ENCODE peak calls at places on chromosomes 13 and 19, in seven cellular contexts. T, P, E, A, H, M and W are unnamed samples.

GRCh38 chr13:37139356-37139755 is 33.9 kb upstream of the CSNK1A1L start:
- DNase-seq in T (no peak), P (no peak), E (no peak), A (no peak), H (no peak), M (no peak), W (no peak)

GRCh38 chr19:41575998-41576397 is at the start of gene CEACAM21:
- DNase-seq in T (no peak), P (no peak), E (no peak), A (no peak), H (no peak), M (peak), W (peak)

GRCh38 chr19:12484011-12484370 is 625 bp downstream of the ZNF709 start:
- DNase-seq in T (no peak), P (no peak), E (peak), A (no peak), H (no peak), M (no peak), W (no peak)

GRCh38 chr13:25044071-25044470 is 51.9 kb upstream of the PABPC3 start:
- DNase-seq in T (no peak), P (no peak), E (no peak), A (no peak), H (no peak), M (no peak), W (no peak)

GRCh38 chr19:3618144-3618810 is 8.3 kb downstream of the CACTIN start:
- DNase-seq in T (no peak), P (no peak), E (no peak), A (no peak), H (peak), M (peak), W (peak)

GRCh38 chr19:33947565-33947964 is 150.9 kb downstream of the KCTD15 start:
- DNase-seq in T (no peak), P (peak), E (no peak), A (no peak), H (no peak), M (no peak), W (peak)

GRCh38 chr13:51257187-51257586 is 35.0 kb downstream of the FAM124A start:
- DNase-seq in T (no peak), P (no peak), E (peak), A (no peak), H (no peak), M (no peak), W (no peak)

GRCh38 chr19:12055784-12056183 is 3.0 kb upstream of the ZNF878 start:
- DNase-seq in T (no peak), P (no peak), E (no peak), A (no peak), H (no peak), M (no peak), W (no peak)

GRCh38 chr19:2309734-2310362 is 1.9 kb upstream of the LINGO3 start:
- DNase-seq in T (no peak), P (no peak), E (no peak), A (no peak), H (no peak), M (no peak), W (peak)

GRCh38 chr19:38340927-38341326 is 5.3 kb downstream of the CATSPERG start:
- DNase-seq in T (no peak), P (no peak), E (no peak), A (no peak), H (no peak), M (no peak), W (no peak)

GRCh38 chr13:34076319-34076718 is 258.4 kb downstream of the RFC3 start:
- DNase-seq in T (no peak), P (no peak), E (no peak), A (no peak), H (no peak), M (no peak), W (no peak)

GRCh38 chr19:10093295-10094186 is 7.4 kb downstream of the SHFL start:
- DNase-seq in T (no peak), P (no peak), E (no peak), A (no peak), H (no peak), M (no peak), W (no peak)

GRCh38 chr19:47280183-47280797 is 5.6 kb downstream of the INAFM1 start:
- DNase-seq in T (no peak), P (peak), E (peak), A (no peak), H (peak), M (no peak), W (peak)

GRCh38 chr13:78602561-78603239 is 652 bp downstream of the POU4F1 start:
- DNase-seq in T (no peak), P (no peak), E (no peak), A (no peak), H (no peak), M (no peak), W (no peak)

GRCh38 chr13:37648604-37649003 is 50.0 kb upstream of the POSTN start:
- DNase-seq in T (no peak), P (no peak), E (no peak), A (no peak), H (no peak), M (no peak), W (no peak)

GRCh38 chr19:39223703-39224279 is 19.7 kb upstream of the SYCN start:
- DNase-seq in T (no peak), P (peak), E (no peak), A (no peak), H (no peak), M (no peak), W (no peak)

GRCh38 chr19:29878973-29879654 is 62.9 kb upstream of the URI1 start:
- DNase-seq in T (peak), P (peak), E (peak), A (peak), H (no peak), M (peak), W (no peak)

GRCh38 chr13:40777957-40778235 is 6.9 kb upstream of the MRPS31 start:
- DNase-seq in T (no peak), P (no peak), E (no peak), A (no peak), H (no peak), M (no peak), W (no peak)

GRCh38 chr13:22589880-22590279 is 590.9 kb upstream of the SGCG start:
- DNase-seq in T (no peak), P (no peak), E (no peak), A (no peak), H (no peak), M (no peak), W (no peak)

GRCh38 chr19:41940443-41941409 is 12.5 kb upstream of the ERFL start:
- DNase-seq in T (no peak), P (no peak), E (no peak), A (no peak), H (no peak), M (no peak), W (no peak)

GRCh38 chr19:15673176-15673654 is 328 bp downstream of the CYP4F12 start:
- DNase-seq in T (no peak), P (no peak), E (no peak), A (no peak), H (no peak), M (no peak), W (no peak)

GRCh38 chr19:1081301-1082164 is 13.6 kb downstream of the POLR2E start:
- DNase-seq in T (no peak), P (no peak), E (no peak), A (no peak), H (no peak), M (no peak), W (no peak)

GRCh38 chr13:108495686-108496363 is 133.6 kb upstream of the MYO16 start:
- DNase-seq in T (no peak), P (no peak), E (no peak), A (no peak), H (no peak), M (no peak), W (no peak)